ENCODE peak calls at places on chromosome 6, in nine cellular contexts. U is sigmoid colon, Q is HCT116, V is GM23338, F is lower lobe of right lung, Z is esophagus squamous epithelium, C is astrocyte of the cerebellum, A is upper lobe of right lung, O is hepatocyte. J is an unnamed sample.
A peak's percentile ranks its signal among the peaks of the same experiment; 100 is the strongest.

GRCh38 chr6:73652637-73653570 is 888 bp downstream of the SLC17A5 start:
- DNase-seq in U (peak; percentile 80), Q (peak; percentile 52), V (peak; percentile 85), F (peak; percentile 69), Z (peak; percentile 26), C (peak; percentile 6), A (peak; percentile 79), O (peak; percentile 70), J (peak; percentile 40)

GRCh38 chr6:127918506-127919427 is 17.9 kb upstream of the THEMIS start:
- DNase-seq in U (no peak), Q (no peak), V (no peak), F (no peak), Z (no peak), C (no peak), A (no peak), O (no peak), J (no peak)

GRCh38 chr6:124294572-124294971 is 490.9 kb downstream of the NKAIN2 start:
- DNase-seq in U (no peak), Q (no peak), V (no peak), F (no peak), Z (no peak), C (peak; percentile 5), A (no peak), O (no peak), J (no peak)

GRCh38 chr6:133265066-133265465 is 23.9 kb downstream of the EYA4 start:
- DNase-seq in U (no peak), Q (no peak), V (no peak), F (no peak), Z (no peak), C (no peak), A (no peak), O (no peak), J (no peak)

GRCh38 chr6:6751615-6752014 is 163.1 kb downstream of the LY86 start:
- DNase-seq in U (peak; percentile 79), Q (peak; percentile 39), V (no peak), F (peak; percentile 87), Z (no peak), C (no peak), A (peak; percentile 85), O (peak; percentile 32), J (no peak)

GRCh38 chr6:70590387-70590786 is 23.7 kb downstream of the SDHAF4 start:
- DNase-seq in U (no peak), Q (no peak), V (no peak), F (no peak), Z (no peak), C (no peak), A (no peak), O (no peak), J (no peak)

GRCh38 chr6:19892250-19892649 is 55.1 kb downstream of the ID4 start:
- DNase-seq in U (no peak), Q (peak; percentile 75), V (no peak), F (peak; percentile 65), Z (no peak), C (no peak), A (peak; percentile 66), O (peak; percentile 48), J (no peak)

GRCh38 chr6:24774696-24775519 is at the start of gene GMNN:
- DNase-seq in U (peak; percentile 99), Q (peak; percentile 81), V (peak; percentile 100), F (peak; percentile 100), Z (peak; percentile 89), C (peak; percentile 80), A (peak; percentile 100), O (peak; percentile 99), J (peak; percentile 90)

GRCh38 chr6:28089054-28089453 is 8.7 kb downstream of the ZNF165 start:
- DNase-seq in U (no peak), Q (no peak), V (no peak), F (no peak), Z (no peak), C (no peak), A (no peak), O (no peak), J (no peak)

GRCh38 chr6:53086302-53086701 is 21.1 kb downstream of the FBXO9 start:
- DNase-seq in U (no peak), Q (no peak), V (no peak), F (no peak), Z (no peak), C (no peak), A (no peak), O (no peak), J (no peak)

GRCh38 chr6:157989541-157990289 is 8.1 kb downstream of the SYNJ2 start:
- DNase-seq in U (peak; percentile 90), Q (no peak), V (peak; percentile 38), F (peak; percentile 59), Z (no peak), C (no peak), A (peak; percentile 68), O (peak; percentile 53), J (peak; percentile 32)

GRCh38 chr6:68642977-68643376 is 7.9 kb downstream of the ADGRB3 start:
- DNase-seq in U (no peak), Q (no peak), V (no peak), F (no peak), Z (no peak), C (no peak), A (no peak), O (no peak), J (no peak)

GRCh38 chr6:159819932-159820640 is 20.0 kb downstream of the PNLDC1 start:
- DNase-seq in U (no peak), Q (no peak), V (no peak), F (peak; percentile 45), Z (no peak), C (no peak), A (no peak), O (no peak), J (no peak)

GRCh38 chr6:112163295-112164257 is 76.2 kb downstream of the FAM229B start:
- DNase-seq in U (peak; percentile 76), Q (peak; percentile 33), V (peak; percentile 81), F (peak; percentile 76), Z (no peak), C (no peak), A (peak; percentile 80), O (peak; percentile 76), J (peak; percentile 34)

GRCh38 chr6:30877419-30878262 is 6.7 kb upstream of the DDR1 start:
- DNase-seq in U (peak; percentile 95), Q (peak; percentile 77), V (peak; percentile 97), F (peak; percentile 93), Z (peak; percentile 39), C (peak; percentile 84), A (peak; percentile 91), O (peak; percentile 94), J (peak; percentile 94)
- TF ChIP-seq CTCF in U (peak; percentile 92), Q (peak; percentile 95), V (peak; percentile 96), F (peak; percentile 86), Z (peak; percentile 93), C (peak; percentile 91), A (peak; percentile 88), O (peak; percentile 92), J (peak; percentile 88)

DNA sequence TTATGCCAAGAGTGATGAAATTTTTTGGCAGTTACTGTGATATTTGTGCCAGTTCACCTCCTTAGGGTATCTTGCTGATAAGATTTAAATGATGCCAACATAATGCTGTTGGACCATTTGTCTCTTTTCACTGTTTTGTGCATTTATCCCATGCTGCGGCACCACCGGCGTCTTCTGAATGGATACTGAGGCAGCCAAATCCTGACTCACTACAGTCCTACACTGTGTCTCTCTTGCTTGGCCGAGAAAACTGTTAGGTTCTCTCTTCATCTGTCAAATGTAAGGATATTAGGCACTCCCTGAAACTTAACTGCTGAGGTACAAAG is 44.4 kb upstream of the DSE start:
- DNase-seq in U (no peak), Q (no peak), V (no peak), F (no peak), Z (no peak), C (no peak), A (no peak), O (no peak), J (peak; percentile 69)
- H3K4me3 ChIP-seq in U (no peak overlapping the region), Q (no peak overlapping the region), V (no peak overlapping the region), F (no peak overlapping the region), Z (no peak overlapping the region), C (no peak overlapping the region), A (no peak overlapping the region), O (no peak overlapping the region), J (no peak overlapping the region)

GRCh38 chr6:8588176-8588575 is 152.8 kb upstream of the SLC35B3 start:
- DNase-seq in U (no peak), Q (no peak), V (no peak), F (no peak), Z (no peak), C (no peak), A (no peak), O (no peak), J (no peak)

DNA sequence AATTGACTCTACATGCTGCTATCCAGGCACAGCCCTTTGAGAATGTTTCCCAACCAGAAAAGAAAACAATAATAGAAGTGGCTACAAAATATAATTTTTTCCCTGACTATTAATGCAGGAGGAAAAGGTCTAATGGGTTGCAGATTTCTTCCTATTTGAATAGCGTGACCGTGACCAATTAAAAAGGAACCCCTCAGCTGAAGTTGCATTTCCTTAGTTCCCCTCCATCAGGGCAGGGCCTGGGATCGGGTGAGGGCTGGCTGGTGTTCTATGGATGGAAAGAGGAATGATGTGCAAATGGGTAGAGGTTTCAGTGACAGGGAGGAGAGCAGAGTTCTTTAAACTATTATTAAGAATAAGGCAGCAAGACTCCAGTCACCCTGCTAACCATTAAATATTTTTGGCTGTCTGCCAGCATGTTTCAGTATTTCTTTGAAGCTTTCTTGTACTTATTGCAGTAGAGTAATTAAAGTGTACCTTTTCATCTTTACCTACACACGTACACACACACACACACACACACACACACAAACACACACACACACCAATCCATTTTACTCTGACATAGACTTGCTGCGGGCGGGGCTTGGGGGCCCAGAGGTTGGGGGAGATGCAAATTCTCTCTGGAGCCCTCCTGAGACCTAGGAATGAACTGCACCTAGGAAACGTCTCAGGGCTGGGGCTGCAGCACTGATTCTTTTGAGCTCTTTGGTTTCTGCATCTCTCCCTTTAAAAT is 154.8 kb upstream of the SLC35B3 start:
- DNase-seq in U (no peak), Q (peak; percentile 32), V (peak; percentile 73), F (no peak), Z (no peak), C (no peak), A (no peak), O (peak; percentile 20), J (no peak)
- TF ChIP-seq CTCF in U (no peak), Q (peak; percentile 42), V (peak; percentile 54), F (no peak), Z (no peak), C (no peak), A (no peak), O (peak; percentile 12), J (no peak)

GRCh38 chr6:154347981-154348380 is 8.6 kb downstream of the IPCEF1 start:
- DNase-seq in U (no peak), Q (no peak), V (no peak), F (no peak), Z (no peak), C (no peak), A (no peak), O (no peak), J (no peak)

GRCh38 chr6:154345811-154346210 is 10.8 kb downstream of the IPCEF1 start:
- DNase-seq in U (no peak), Q (no peak), V (no peak), F (no peak), Z (no peak), C (no peak), A (no peak), O (no peak), J (no peak)

GRCh38 chr6:154341326-154341725 is 15.3 kb downstream of the IPCEF1 start:
- DNase-seq in U (no peak), Q (no peak), V (no peak), F (no peak), Z (no peak), C (no peak), A (no peak), O (no peak), J (no peak)

GRCh38 chr6:154341876-154342275 is 14.7 kb downstream of the IPCEF1 start:
- DNase-seq in U (no peak), Q (no peak), V (no peak), F (no peak), Z (no peak), C (no peak), A (no peak), O (no peak), J (no peak)

GRCh38 chr6:154343473-154344308 is 12.9 kb downstream of the IPCEF1 start:
- DNase-seq in U (no peak), Q (peak; percentile 24), V (peak; percentile 85), F (peak; percentile 76), Z (no peak), C (peak; percentile 38), A (peak; percentile 81), O (peak; percentile 46), J (peak; percentile 36)
- H3K4me3 ChIP-seq in U (no peak overlapping the region), Q (no peak overlapping the region), V (peak overlapping the region; percentile 10), F (no peak overlapping the region), Z (peak overlapping the region; percentile 47), C (no peak overlapping the region), A (peak overlapping the region; percentile 18), O (no peak overlapping the region), J (no peak overlapping the region)